ENCODE peak calls at places on chromosomes 7 and 10, in four cellular contexts. R is endothelial cell of umbilical vein, G is K562, X is IMR-90. T is an unnamed sample.

GRCh38 chr7:17773289-17773626 is 167.0 kb downstream of the SNX13 start:
- DNase-seq in X (peak; percentile 93), G (no peak), R (no peak), T (peak; percentile 17)

GRCh38 chr7:132738254-132738653 is 162.0 kb upstream of the PLXNA4 start:
- DNase-seq in R (peak; percentile 51), X (peak; percentile 92), G (no peak), T (peak; percentile 13)

GRCh38 chr7:45073031-45073842 is 15.5 kb downstream of the NACAD start:
- DNase-seq in R (no peak), X (no peak), G (no peak), T (no peak)

GRCh38 chr10:11586170-11586569 is 25.3 kb downstream of the USP6NL start:
- DNase-seq in X (peak; percentile 35), G (no peak), R (peak; percentile 57), T (no peak)

GRCh38 chr7:155986497-155987160 is 174.4 kb upstream of the SHH start:
- DNase-seq in R (no peak), X (no peak), G (no peak), T (no peak)

GRCh38 chr7:116259821-116260440 is 49.6 kb downstream of the TES start:
- DNase-seq in G (no peak), X (peak; percentile 79), R (peak; percentile 36), T (peak; percentile 73)

GRCh38 chr10:79250259-79250658 is 97.0 kb upstream of the PPIF start:
- DNase-seq in X (no peak), G (no peak), R (no peak), T (no peak)

GRCh38 chr7:103113164-103113563 is 35.7 kb downstream of the NAPEPLD start:
- DNase-seq in G (no peak), R (no peak), X (peak; percentile 93), T (peak; percentile 73)

GRCh38 chr7:101817930-101818698 is 688 bp downstream of the CUX1 start:
- DNase-seq in R (peak; percentile 33), G (no peak), X (peak; percentile 47), T (no peak)

GRCh38 chr10:37495415-37495814 is 362.0 kb downstream of the ZNF248 start:
- DNase-seq in R (no peak), X (no peak), G (no peak), T (no peak)

GRCh38 chr7:262251-262572 is 27.8 kb upstream of the FOXL3 start:
- DNase-seq in X (no peak), G (no peak), R (no peak), T (no peak)

GRCh38 chr7:74252893-74253292 is 1.3 kb downstream of the RFC2 start:
- DNase-seq in G (peak; percentile 14), R (no peak), X (no peak), T (no peak)

GRCh38 chr7:10888861-10889260 is 84.8 kb upstream of the PHF14 start:
- DNase-seq in X (no peak), R (no peak), G (no peak), T (no peak)

GRCh38 chr10:54496852-54497251 is 304.2 kb downstream of the PCDH15 start:
- DNase-seq in G (no peak), X (no peak), R (peak; percentile 79), T (no peak)

GRCh38 chr10:101778781-101779543 is 3.0 kb upstream of the FGF8 start:
- DNase-seq in X (no peak), R (peak; percentile 43), G (peak; percentile 67), T (no peak)

GRCh38 chr7:143512488-143513340 is 35.0 kb downstream of the TAS2R41 start:
- DNase-seq in G (no peak), R (no peak), X (no peak), T (no peak)

GRCh38 chr7:23927709-23928108 is 217.7 kb downstream of the STK31 start:
- DNase-seq in G (no peak), X (no peak), R (no peak), T (no peak)

GRCh38 chr7:29496355-29497020 is 67.1 kb upstream of the PRR15 start:
- DNase-seq in X (no peak), G (no peak), R (no peak), T (no peak)

GRCh38 chr10:88092975-88093374 is 229.6 kb downstream of the PTEN start:
- DNase-seq in X (no peak), G (no peak), R (no peak), T (no peak)

GRCh38 chr10:7412482-7413251 is 1.8 kb upstream of the SFMBT2 start:
- DNase-seq in G (no peak), R (no peak), X (no peak), T (no peak)

GRCh38 chr7:19853261-19853832 is 79.9 kb upstream of the TMEM196 start:
- DNase-seq in G (no peak), R (no peak), X (no peak), T (no peak)

GRCh38 chr10:79933961-79934360 is 14.9 kb downstream of the SFTPD start:
- DNase-seq in G (no peak), X (no peak), R (peak; percentile 86), T (no peak)

GRCh38 chr10:100723769-100724530 is 21.4 kb upstream of the PAX2 start:
- DNase-seq in G (no peak), X (no peak), R (no peak), T (no peak)

DNA sequence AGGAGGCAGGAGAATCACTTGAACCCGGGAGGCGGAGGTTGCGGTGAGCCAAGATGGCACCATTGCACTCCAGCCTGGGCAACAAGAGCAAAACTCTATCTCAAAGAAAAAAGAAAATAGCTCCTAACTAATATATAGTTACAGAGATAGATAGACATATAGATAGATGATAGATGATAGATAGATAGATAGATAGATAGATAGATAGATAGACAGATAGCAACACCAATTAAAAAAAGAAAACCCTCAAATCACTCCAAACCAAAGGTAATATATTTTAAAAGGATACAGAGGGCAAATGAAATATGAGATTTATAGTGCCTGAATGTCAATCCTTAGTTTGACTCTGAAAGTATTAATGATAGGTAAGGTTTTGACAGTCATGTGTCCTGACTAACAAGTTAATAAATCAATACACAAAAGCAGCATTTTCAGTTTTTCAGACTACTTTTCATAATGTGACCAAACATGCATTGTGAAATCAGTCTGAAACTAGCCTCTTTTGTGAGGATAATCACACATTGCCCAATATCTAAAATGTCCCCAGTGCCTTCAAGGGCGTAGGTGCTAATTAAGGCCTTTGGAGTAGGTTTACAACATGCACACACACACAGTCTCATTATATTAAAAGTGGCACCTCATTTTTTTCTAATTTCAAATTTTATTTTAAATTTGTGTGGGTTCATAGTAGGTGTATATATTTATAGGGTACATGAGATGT is 61.2 kb downstream of the BPGM start:
- DNase-seq in G (no peak), R (no peak), X (no peak), T (no peak)
- H3K9me3 ChIP-seq in G (no peaks in the 10 kb centered on the region), R (no peaks in the 10 kb centered on the region), X (no peaks in the 10 kb centered on the region), T (no peaks in the 10 kb centered on the region)

DNA sequence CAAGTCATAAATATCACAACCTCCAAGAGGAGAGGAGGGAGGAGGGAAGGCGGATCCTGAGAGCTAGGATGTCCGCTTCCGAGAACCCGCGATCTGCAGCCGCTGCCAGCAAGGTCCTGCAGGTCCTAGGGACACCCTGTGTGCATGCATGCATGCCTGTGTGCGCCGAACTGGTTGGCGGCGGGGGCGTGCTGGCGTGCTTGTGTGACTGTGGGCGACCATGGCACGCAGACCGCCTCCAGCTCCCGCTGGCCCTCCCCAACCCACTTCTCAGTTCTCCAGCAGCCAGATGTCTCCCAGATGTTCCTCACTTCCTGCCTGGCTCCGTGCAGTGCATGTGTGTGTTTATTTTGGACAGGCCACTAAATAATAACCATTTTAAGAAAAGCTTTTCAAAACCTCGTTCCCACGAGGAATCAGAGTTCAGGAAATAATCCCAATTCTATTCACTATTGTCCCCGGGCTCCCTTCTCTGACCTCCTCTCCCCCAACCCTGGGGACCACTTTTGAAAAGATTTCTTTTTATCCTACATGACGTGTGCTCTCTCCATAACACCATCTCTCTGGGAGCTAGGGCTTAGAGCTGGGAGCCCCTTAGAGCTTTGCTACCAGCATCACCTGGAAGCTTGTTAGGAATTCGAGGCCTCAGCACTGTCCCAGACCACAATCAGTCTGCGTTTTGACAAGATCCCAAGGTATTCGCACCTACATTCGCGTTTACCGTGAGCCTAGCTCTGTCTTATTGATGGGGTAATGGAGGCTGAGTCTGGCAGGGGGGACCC is 32.5 kb downstream of the UNC5B start:
- DNase-seq in R (peak; percentile 59), X (peak; percentile 93), G (no peak), T (no peak)
- H3K9me1 ChIP-seq in R (no peaks in the 10 kb centered on the region), X (peaks cover 29% of the 10 kb centered on the region), G (no peaks in the 10 kb centered on the region), T (no peaks in the 10 kb centered on the region)

GRCh38 chr10:5448333-5449048 is 36.1 kb downstream of the NET1 start:
- DNase-seq in R (peak; percentile 41), G (no peak), X (no peak), T (no peak)
- H3K36me3 ChIP-seq in R (peaks cover 8% of the 10 kb centered on the region), G (peaks cover 58% of the 10 kb centered on the region), X (peaks cover 5% of the 10 kb centered on the region), T (peaks cover 10% of the 10 kb centered on the region)

DNA sequence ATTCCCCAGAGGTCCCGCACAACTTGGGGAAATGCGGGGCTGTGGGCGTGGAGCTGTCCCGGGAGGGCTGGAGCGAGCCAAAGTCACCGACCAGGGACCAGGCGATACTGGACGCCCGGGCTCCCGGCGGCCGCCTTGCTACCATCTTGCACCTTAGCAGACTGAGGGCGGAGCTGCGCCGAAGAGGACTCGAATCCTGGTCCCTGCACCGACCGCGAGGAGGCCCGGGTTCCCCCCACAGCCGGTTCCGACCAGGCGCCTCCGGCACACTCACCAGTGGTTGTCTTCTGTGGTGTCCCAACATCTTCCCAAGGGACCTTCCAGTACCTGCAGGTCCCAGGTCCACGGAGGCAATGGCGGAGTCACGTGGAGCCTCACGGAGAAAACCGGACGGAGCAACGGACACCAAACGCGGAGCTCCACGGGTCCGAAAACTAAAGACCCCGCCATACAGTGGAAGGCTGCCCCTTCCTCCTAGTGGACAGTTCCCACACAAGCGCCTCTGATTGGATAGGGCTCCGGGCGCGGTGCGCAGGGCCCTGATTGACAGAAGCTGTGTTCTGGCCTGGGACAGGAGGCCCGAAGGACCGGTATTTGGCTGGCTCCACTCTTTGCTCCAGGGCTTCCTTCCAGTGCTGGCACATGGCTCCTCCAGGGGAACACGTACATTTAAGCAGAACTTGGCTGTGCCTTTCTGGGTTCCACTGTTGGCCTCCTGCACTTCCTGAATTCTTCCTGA is 124.6 kb upstream of the ZNF479 start:
- DNase-seq in R (no peak), G (no peak), X (no peak), T (no peak)
- H3K9me3 ChIP-seq in R (no peaks in the 10 kb centered on the region), G (no peaks in the 10 kb centered on the region), X (peaks cover 24% of the 10 kb centered on the region), T (peaks cover 7% of the 10 kb centered on the region)

DNA sequence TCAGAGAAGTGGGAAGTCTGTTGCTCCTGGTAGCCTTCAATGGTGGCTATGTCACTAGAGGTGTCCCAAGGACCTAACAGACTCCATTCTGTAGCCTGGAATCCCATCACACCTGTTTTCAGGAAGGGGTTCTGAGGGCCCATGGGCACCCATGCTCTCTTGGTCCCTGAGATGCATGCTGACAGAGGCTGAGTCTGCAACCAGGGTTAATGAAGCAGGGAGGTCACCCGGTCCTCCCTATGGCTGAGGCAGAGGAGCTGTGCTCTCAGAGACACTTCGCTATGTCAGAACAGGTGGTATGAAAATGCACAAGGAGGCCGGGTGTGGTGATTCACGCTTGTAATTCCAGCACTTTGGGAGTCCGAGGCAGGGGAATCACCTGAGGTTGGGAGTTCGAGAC is 452.1 kb downstream of the TCERG1L start:
- DNase-seq in R (no peak), G (no peak), X (no peak), T (no peak)
- H3K9me1 ChIP-seq in R (no peaks in the 10 kb centered on the region), G (no peaks in the 10 kb centered on the region), X (no peaks in the 10 kb centered on the region), T (no peaks in the 10 kb centered on the region)

GRCh38 chr10:113151178-113151577 is 201.1 kb downstream of the TCF7L2 start:
- DNase-seq in R (no peak), G (no peak), X (no peak), T (no peak)

GRCh38 chr10:113153493-113154127 is 203.6 kb downstream of the TCF7L2 start:
- DNase-seq in R (no peak), G (peak; percentile 8), X (no peak), T (no peak)

GRCh38 chr10:113148899-113149298 is 198.9 kb downstream of the TCF7L2 start:
- DNase-seq in X (no peak), G (no peak), R (no peak), T (no peak)
- H3K36me3 ChIP-seq in X (peaks cover 62% of the 10 kb centered on the region), G (no peaks in the 10 kb centered on the region), R (peaks cover 14% of the 10 kb centered on the region), T (peaks cover 15% of the 10 kb centered on the region)